ENCODE peak calls at places on chromosomes 3 and 15, in nine cellular contexts. N is SJSA1; E is AG08396; G is H9; J is hypothalamus; C is GM13976; H is activated CD4-positive, alpha-beta T cell treated with anti-CD3 and anti-CD28 coated beads, Interleukin-2, amount 50 U/mL, for 1 hour; M is NCI-H2081; X is B cell. Q is an unnamed sample.

GRCh38 chr3:98746882-98747281 is 16.3 kb upstream of the ST3GAL6 start:
- DNase-seq in H (no peak), N (peak), X (no peak), E (no peak), M (no peak), C (no peak), G (no peak), J (no peak), Q (no peak)

GRCh38 chr3:126570103-126570541 is 11.4 kb upstream of the C3orf22 start:
- DNase-seq in G (peak), J (no peak), X (no peak), M (no peak), H (no peak), N (no peak), C (peak), E (no peak), Q (no peak)

GRCh38 chr3:135499426-135499825 is 466.1 kb upstream of the PPP2R3A start:
- DNase-seq in N (no peak), X (no peak), C (no peak), H (no peak), E (no peak), M (no peak), J (no peak), G (no peak), Q (no peak)

GRCh38 chr3:190172751-190173150 is 52.1 kb upstream of the P3H2 start:
- DNase-seq in H (no peak), N (no peak), X (no peak), E (peak), G (no peak), M (no peak), J (no peak), C (no peak), Q (no peak)

GRCh38 chr15:101242160-101242998 is 9.5 kb downstream of the CHSY1 start:
- DNase-seq in G (no peak), C (peak), M (no peak), N (no peak), X (peak), H (peak), E (peak), J (no peak), Q (no peak)

GRCh38 chr3:4643904-4644547 is 150.9 kb downstream of the ITPR1 start:
- DNase-seq in N (no peak), C (no peak), J (no peak), X (no peak), M (no peak), E (no peak), H (no peak), G (no peak), Q (no peak)

GRCh38 chr15:68433551-68433950 is 1.6 kb upstream of the ITGA11 start:
- DNase-seq in X (no peak), J (no peak), N (no peak), E (peak), M (no peak), C (no peak), H (no peak), G (no peak), Q (no peak)

GRCh38 chr3:45506751-45507391 is 87.7 kb upstream of the LIMD1 start:
- DNase-seq in M (no peak), N (no peak), X (no peak), J (no peak), E (no peak), C (no peak), H (no peak), G (no peak), Q (no peak)

GRCh38 chr3:100402150-100402706 is 889 bp downstream of the LNP1 start:
- DNase-seq in J (no peak), H (no peak), N (peak), X (no peak), G (no peak), C (no peak), M (peak), E (no peak), Q (peak)

GRCh38 chr3:16803019-16803418 is 81.7 kb upstream of the PLCL2 start:
- DNase-seq in C (no peak), E (no peak), H (no peak), X (no peak), G (no peak), J (no peak), N (no peak), M (no peak), Q (no peak)

GRCh38 chr3:117261907-117262518 is 552.4 kb downstream of the TUSC7 start:
- DNase-seq in M (no peak), H (no peak), E (no peak), C (no peak), N (no peak), J (no peak), G (no peak), X (no peak), Q (no peak)

GRCh38 chr3:126886217-126886616 is 96.7 kb upstream of the PLXNA1 start:
- DNase-seq in E (no peak), H (no peak), X (no peak), C (no peak), N (peak), J (no peak), G (no peak), M (no peak), Q (no peak)

GRCh38 chr3:138890555-138891187 is 55.9 kb upstream of the PIK3CB start:
- DNase-seq in C (peak), H (no peak), E (no peak), N (no peak), J (no peak), M (no peak), G (no peak), X (peak), Q (no peak)

GRCh38 chr15:38127306-38127731 is 125.3 kb upstream of the SPRED1 start:
- DNase-seq in G (no peak), E (no peak), C (no peak), J (no peak), X (no peak), H (no peak), N (no peak), M (no peak), Q (no peak)

GRCh38 chr3:39469945-39470344 is 2.5 kb downstream of the MOBP start:
- DNase-seq in J (no peak), E (no peak), G (no peak), C (no peak), N (no peak), M (no peak), H (no peak), X (no peak), Q (no peak)

GRCh38 chr3:148759425-148759824 is 61.7 kb downstream of the AGTR1 start:
- DNase-seq in M (no peak), X (no peak), N (no peak), H (no peak), C (no peak), E (no peak), J (no peak), G (no peak), Q (no peak)

GRCh38 chr15:95958417-95958816 is 372.1 kb upstream of the NR2F2 start:
- DNase-seq in H (no peak), X (no peak), C (no peak), E (no peak), M (no peak), N (no peak), J (no peak), G (no peak), Q (no peak)

GRCh38 chr15:49627407-49627877 is 6.6 kb downstream of the DTWD1 start:
- DNase-seq in J (no peak), H (no peak), E (peak), G (no peak), C (no peak), X (no peak), M (no peak), N (peak), Q (no peak)

GRCh38 chr3:95994338-95994737 is 820.1 kb upstream of the EPHA6 start:
- DNase-seq in J (no peak), M (no peak), N (no peak), C (no peak), E (no peak), H (no peak), X (no peak), G (no peak), Q (no peak)

GRCh38 chr3:105614288-105615030 is 247.8 kb downstream of the ALCAM start:
- DNase-seq in J (no peak), G (no peak), E (peak), C (no peak), N (no peak), X (no peak), M (no peak), H (no peak), Q (no peak)

GRCh38 chr15:50183112-50183794 is 1.3 kb downstream of the SLC27A2 start:
- DNase-seq in X (no peak), N (no peak), G (no peak), C (peak), J (no peak), M (no peak), H (no peak), E (no peak), Q (no peak)

GRCh38 chr3:187808466-187809291 is 63.4 kb upstream of the BCL6 start:
- DNase-seq in N (no peak), E (no peak), H (no peak), J (no peak), G (no peak), C (no peak), M (peak), X (no peak), Q (no peak)

GRCh38 chr3:181692850-181693154 is 18.9 kb upstream of the SOX2 start:
- DNase-seq in N (no peak), C (no peak), X (no peak), E (no peak), G (no peak), M (peak), H (no peak), J (no peak), Q (no peak)

GRCh38 chr3:108472011-108472591 is 38.3 kb downstream of the MYH15 start:
- DNase-seq in M (no peak), N (peak), C (no peak), H (no peak), X (no peak), G (no peak), J (no peak), E (peak), Q (no peak)

GRCh38 chr15:68191555-68191954 is 13.6 kb downstream of the CALML4 start:
- DNase-seq in G (no peak), E (no peak), X (no peak), C (no peak), M (no peak), N (no peak), J (no peak), H (no peak), Q (no peak)

GRCh38 chr3:134311265-134311664 is 60.6 kb upstream of the RYK start:
- DNase-seq in H (no peak), N (no peak), J (no peak), G (no peak), M (no peak), C (no peak), X (no peak), E (no peak), Q (no peak)

GRCh38 chr15:47384316-47384715 is 333.0 kb upstream of the SEMA6D start:
- DNase-seq in N (no peak), G (peak), J (no peak), E (peak), M (no peak), C (no peak), H (no peak), X (no peak), Q (no peak)

GRCh38 chr3:195662-196061 is 901 bp upstream of the CHL1 start:
- DNase-seq in X (no peak), N (no peak), G (no peak), M (no peak), H (no peak), E (no peak), J (peak), C (no peak), Q (no peak)

GRCh38 chr3:138381413-138381901 is 33.1 kb downstream of the MRAS start:
- DNase-seq in G (no peak), J (peak), H (no peak), M (no peak), N (no peak), X (no peak), E (no peak), C (no peak), Q (no peak)

GRCh38 chr3:161267646-161268045 is 46.5 kb downstream of the NMD3 start:
- DNase-seq in H (no peak), C (no peak), N (no peak), X (no peak), G (no peak), E (no peak), J (no peak), M (no peak), Q (no peak)

GRCh38 chr3:188154758-188155574 is 1.0 kb downstream of the LPP start:
- DNase-seq in C (peak), M (no peak), N (peak), G (no peak), H (no peak), J (no peak), X (no peak), E (peak), Q (no peak)

GRCh38 chr15:60763668-60764067 is 284.7 kb upstream of the ICE2 start:
- DNase-seq in N (no peak), H (no peak), M (no peak), E (no peak), C (no peak), G (no peak), X (no peak), J (no peak), Q (no peak)

GRCh38 chr3:194142156-194142910 is 6.4 kb downstream of the HES1 start:
- DNase-seq in G (peak), N (no peak), X (no peak), H (no peak), C (no peak), E (no peak), J (no peak), M (peak), Q (no peak)

GRCh38 chr15:37773111-37773860 is 161.2 kb upstream of the TMCO5A start:
- DNase-seq in C (no peak), G (no peak), H (no peak), E (peak), J (no peak), X (no peak), N (peak), M (no peak), Q (no peak)

GRCh38 chr15:39213385-39213840 is 367.5 kb upstream of the THBS1 start:
- DNase-seq in N (peak), X (no peak), G (peak), C (no peak), H (no peak), J (peak), M (no peak), E (peak), Q (no peak)

GRCh38 chr15:88882745-88883144 is 12.6 kb downstream of the HAPLN3 start:
- DNase-seq in J (no peak), M (no peak), C (no peak), H (no peak), E (no peak), G (no peak), X (no peak), N (peak), Q (no peak)